ENCODE peak calls at places on chromosome 1, in nine cellular contexts. One of them, this sample, is unnamed.

GRCh38 chr1:161177112-161177935 is at the start of gene B4GALT3:
- DNase-seq in CD4-positive, alpha-beta T cell: peak; percentile 88
- DNase-seq in A549: peak; percentile 81
- DNase-seq in tibial artery: peak; percentile 93
- DNase-seq in SJCRH30: peak; percentile 84
- DNase-seq in GM23248: peak; percentile 90
- DNase-seq in stomach: peak; percentile 92
- DNase-seq in CD8-positive, alpha-beta T cell: peak; percentile 96
- DNase-seq in SK-N-SH: peak; percentile 99
- DNase-seq in this sample: no peak

GRCh38 chr1:180616441-180616840 is 15.4 kb upstream of the XPR1 start:
- DNase-seq in CD4-positive, alpha-beta T cell: no peak
- DNase-seq in A549: no peak
- DNase-seq in tibial artery: no peak
- DNase-seq in SJCRH30: no peak
- DNase-seq in GM23248: peak; percentile 54
- DNase-seq in stomach: no peak
- DNase-seq in CD8-positive, alpha-beta T cell: no peak
- DNase-seq in SK-N-SH: no peak
- DNase-seq in this sample: no peak

GRCh38 chr1:161201828-161202712 is at the start of gene NDUFS2:
- DNase-seq in CD4-positive, alpha-beta T cell: peak; percentile 94
- DNase-seq in A549: peak; percentile 99
- DNase-seq in tibial artery: peak; percentile 99
- DNase-seq in SJCRH30: peak; percentile 97
- DNase-seq in GM23248: peak; percentile 100
- DNase-seq in stomach: peak; percentile 99
- DNase-seq in CD8-positive, alpha-beta T cell: peak; percentile 95
- DNase-seq in SK-N-SH: peak; percentile 85
- DNase-seq in this sample: peak; percentile 95

GRCh38 chr1:37858931-37859506 is 373 bp downstream of the MTF1 start:
- DNase-seq in CD4-positive, alpha-beta T cell: no peak
- DNase-seq in A549: no peak
- DNase-seq in tibial artery: no peak
- DNase-seq in SJCRH30: no peak
- DNase-seq in GM23248: peak; percentile 73
- DNase-seq in stomach: no peak
- DNase-seq in CD8-positive, alpha-beta T cell: peak; percentile 9
- DNase-seq in SK-N-SH: no peak
- DNase-seq in this sample: no peak

GRCh38 chr1:56644941-56645662 is at the start of gene PRKAA2:
- DNase-seq in CD4-positive, alpha-beta T cell: no peak
- DNase-seq in A549: peak; percentile 42
- DNase-seq in tibial artery: peak; percentile 70
- DNase-seq in SJCRH30: no peak
- DNase-seq in GM23248: peak; percentile 69
- DNase-seq in stomach: peak; percentile 48
- DNase-seq in CD8-positive, alpha-beta T cell: no peak
- DNase-seq in SK-N-SH: peak; percentile 91
- DNase-seq in this sample: no peak

GRCh38 chr1:40877681-40878080 is 15.5 kb upstream of the CITED4 start:
- DNase-seq in CD4-positive, alpha-beta T cell: no peak
- DNase-seq in A549: peak; percentile 77
- DNase-seq in tibial artery: peak; percentile 95
- DNase-seq in SJCRH30: peak; percentile 70
- DNase-seq in GM23248: peak; percentile 91
- DNase-seq in stomach: peak; percentile 44
- DNase-seq in CD8-positive, alpha-beta T cell: no peak
- DNase-seq in SK-N-SH: peak; percentile 35
- DNase-seq in this sample: no peak

GRCh38 chr1:3814771-3815561 is 18.7 kb upstream of the LRRC47 start:
- DNase-seq in CD4-positive, alpha-beta T cell: no peak
- DNase-seq in A549: no peak
- DNase-seq in tibial artery: peak; percentile 57
- DNase-seq in SJCRH30: no peak
- DNase-seq in GM23248: no peak
- DNase-seq in stomach: no peak
- DNase-seq in CD8-positive, alpha-beta T cell: no peak
- DNase-seq in SK-N-SH: no peak
- DNase-seq in this sample: no peak

GRCh38 chr1:82503805-82504204 is 703.1 kb downstream of the ADGRL2 start:
- DNase-seq in CD4-positive, alpha-beta T cell: no peak
- DNase-seq in A549: no peak
- DNase-seq in tibial artery: no peak
- DNase-seq in SJCRH30: no peak
- DNase-seq in GM23248: no peak
- DNase-seq in stomach: no peak
- DNase-seq in CD8-positive, alpha-beta T cell: no peak
- DNase-seq in SK-N-SH: no peak
- DNase-seq in this sample: peak; percentile 66

GRCh38 chr1:201149400-201149799 is 4.9 kb downstream of the TMEM9 start:
- DNase-seq in CD4-positive, alpha-beta T cell: no peak
- DNase-seq in A549: peak; percentile 64
- DNase-seq in tibial artery: no peak
- DNase-seq in SJCRH30: no peak
- DNase-seq in GM23248: peak; percentile 57
- DNase-seq in stomach: no peak
- DNase-seq in CD8-positive, alpha-beta T cell: no peak
- DNase-seq in SK-N-SH: peak; percentile 69
- DNase-seq in this sample: no peak

GRCh38 chr1:39701092-39701460 is 9.8 kb upstream of the HPCAL4 start:
- DNase-seq in CD4-positive, alpha-beta T cell: no peak
- DNase-seq in A549: no peak
- DNase-seq in tibial artery: no peak
- DNase-seq in SJCRH30: peak; percentile 17
- DNase-seq in GM23248: peak; percentile 33
- DNase-seq in stomach: peak; percentile 75
- DNase-seq in CD8-positive, alpha-beta T cell: no peak
- DNase-seq in SK-N-SH: no peak
- DNase-seq in this sample: no peak

GRCh38 chr1:179955318-179955638 is 668 bp downstream of the CEP350 start:
- DNase-seq in CD4-positive, alpha-beta T cell: no peak
- DNase-seq in A549: peak; percentile 37
- DNase-seq in tibial artery: no peak
- DNase-seq in SJCRH30: no peak
- DNase-seq in GM23248: no peak
- DNase-seq in stomach: no peak
- DNase-seq in CD8-positive, alpha-beta T cell: no peak
- DNase-seq in SK-N-SH: no peak
- DNase-seq in this sample: no peak

GRCh38 chr1:105872761-105873286 is 1183.7 kb upstream of the PRMT6 start:
- DNase-seq in CD4-positive, alpha-beta T cell: no peak
- DNase-seq in A549: no peak
- DNase-seq in tibial artery: no peak
- DNase-seq in SJCRH30: no peak
- DNase-seq in GM23248: no peak
- DNase-seq in stomach: no peak
- DNase-seq in CD8-positive, alpha-beta T cell: no peak
- DNase-seq in SK-N-SH: no peak
- DNase-seq in this sample: no peak

GRCh38 chr1:53093778-53094532 is 31.9 kb downstream of the PODN start:
- DNase-seq in CD4-positive, alpha-beta T cell: no peak
- DNase-seq in A549: no peak
- DNase-seq in tibial artery: no peak
- DNase-seq in SJCRH30: no peak
- DNase-seq in GM23248: no peak
- DNase-seq in stomach: no peak
- DNase-seq in CD8-positive, alpha-beta T cell: no peak
- DNase-seq in SK-N-SH: no peak
- DNase-seq in this sample: no peak

GRCh38 chr1:93255222-93256079 is 74.9 kb downstream of the CCDC18 start:
- DNase-seq in CD4-positive, alpha-beta T cell: no peak
- DNase-seq in A549: no peak
- DNase-seq in tibial artery: no peak
- DNase-seq in SJCRH30: no peak
- DNase-seq in GM23248: peak; percentile 71
- DNase-seq in stomach: no peak
- DNase-seq in CD8-positive, alpha-beta T cell: no peak
- DNase-seq in SK-N-SH: no peak
- DNase-seq in this sample: no peak

GRCh38 chr1:207058878-207059867 is 6.1 kb downstream of the PFKFB2 start:
- DNase-seq in CD4-positive, alpha-beta T cell: no peak
- DNase-seq in A549: no peak
- DNase-seq in tibial artery: no peak
- DNase-seq in SJCRH30: no peak
- DNase-seq in GM23248: no peak
- DNase-seq in stomach: no peak
- DNase-seq in CD8-positive, alpha-beta T cell: no peak
- DNase-seq in SK-N-SH: peak; percentile 8
- DNase-seq in this sample: no peak

GRCh38 chr1:207059881-207060280 is 6.8 kb downstream of the PFKFB2 start:
- DNase-seq in CD4-positive, alpha-beta T cell: no peak
- DNase-seq in A549: no peak
- DNase-seq in tibial artery: no peak
- DNase-seq in SJCRH30: no peak
- DNase-seq in GM23248: no peak
- DNase-seq in stomach: no peak
- DNase-seq in CD8-positive, alpha-beta T cell: no peak
- DNase-seq in SK-N-SH: no peak
- DNase-seq in this sample: no peak

GRCh38 chr1:207056673-207057072 is 3.6 kb downstream of the PFKFB2 start:
- DNase-seq in CD4-positive, alpha-beta T cell: no peak
- DNase-seq in A549: no peak
- DNase-seq in tibial artery: no peak
- DNase-seq in SJCRH30: no peak
- DNase-seq in GM23248: no peak
- DNase-seq in stomach: peak; percentile 62
- DNase-seq in CD8-positive, alpha-beta T cell: no peak
- DNase-seq in SK-N-SH: no peak
- DNase-seq in this sample: no peak

GRCh38 chr1:207060596-207060995 is 7.5 kb downstream of the PFKFB2 start:
- DNase-seq in CD4-positive, alpha-beta T cell: no peak
- DNase-seq in A549: no peak
- DNase-seq in tibial artery: no peak
- DNase-seq in SJCRH30: no peak
- DNase-seq in GM23248: no peak
- DNase-seq in stomach: no peak
- DNase-seq in CD8-positive, alpha-beta T cell: no peak
- DNase-seq in SK-N-SH: no peak
- DNase-seq in this sample: no peak

GRCh38 chr1:207058252-207058651 is 5.2 kb downstream of the PFKFB2 start:
- DNase-seq in CD4-positive, alpha-beta T cell: no peak
- DNase-seq in A549: no peak
- DNase-seq in tibial artery: no peak
- DNase-seq in SJCRH30: no peak
- DNase-seq in GM23248: no peak
- DNase-seq in stomach: no peak
- DNase-seq in CD8-positive, alpha-beta T cell: no peak
- DNase-seq in SK-N-SH: no peak
- DNase-seq in this sample: no peak
- H3K27ac ChIP-seq in CD4-positive, alpha-beta T cell: no peak overlapping the region
- H3K27ac ChIP-seq in A549: no peak overlapping the region
- H3K27ac ChIP-seq in tibial artery: no peak overlapping the region
- H3K27ac ChIP-seq in SJCRH30: no peak overlapping the region
- H3K27ac ChIP-seq in GM23248: no peak overlapping the region
- H3K27ac ChIP-seq in stomach: peak overlapping the region; percentile 77
- H3K27ac ChIP-seq in CD8-positive, alpha-beta T cell: no peak overlapping the region
- H3K27ac ChIP-seq in SK-N-SH: no peak overlapping the region
- H3K27ac ChIP-seq in this sample: no peak overlapping the region

DNA sequence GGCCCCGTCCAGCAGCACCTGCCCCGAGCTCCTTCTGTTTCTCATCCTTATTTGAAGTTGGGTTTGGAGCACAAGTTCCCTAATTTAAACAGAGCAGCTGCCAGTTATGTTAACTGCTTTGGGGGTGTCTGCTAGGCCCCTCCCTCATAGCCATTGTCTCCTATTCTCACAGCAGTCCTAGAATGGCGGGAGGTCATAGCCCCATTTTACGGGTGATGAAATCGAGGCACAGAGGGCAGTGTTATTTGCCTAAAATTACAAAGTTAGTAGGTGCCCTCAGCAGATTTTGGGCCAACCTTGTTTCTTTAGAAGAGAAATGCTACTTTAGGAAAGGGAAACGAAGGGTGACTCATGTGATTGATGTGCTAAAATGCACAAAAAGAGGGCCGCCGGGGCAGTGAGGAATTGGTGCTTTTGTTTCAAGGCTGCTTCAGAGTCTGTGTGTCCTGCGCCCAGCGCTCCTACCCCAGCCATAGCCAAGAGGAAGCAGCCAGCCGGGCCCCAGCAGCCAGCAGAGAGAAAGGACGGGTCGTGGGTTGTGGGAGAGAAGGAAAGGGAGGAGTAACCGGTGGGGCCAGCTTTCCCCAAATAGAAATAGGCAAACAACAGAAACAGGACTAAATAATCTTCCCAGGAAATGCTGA is 13.0 kb downstream of the VANGL1 start:
- DNase-seq in CD4-positive, alpha-beta T cell: no peak
- DNase-seq in A549: no peak
- DNase-seq in tibial artery: no peak
- DNase-seq in SJCRH30: no peak
- DNase-seq in GM23248: no peak
- DNase-seq in stomach: peak; percentile 71
- DNase-seq in CD8-positive, alpha-beta T cell: no peak
- DNase-seq in SK-N-SH: no peak
- DNase-seq in this sample: no peak
- H3K27ac ChIP-seq in CD4-positive, alpha-beta T cell: no peak overlapping the region
- H3K27ac ChIP-seq in A549: no peak overlapping the region
- H3K27ac ChIP-seq in tibial artery: peak overlapping the region; percentile 33
- H3K27ac ChIP-seq in SJCRH30: no peak overlapping the region
- H3K27ac ChIP-seq in GM23248: no peak overlapping the region
- H3K27ac ChIP-seq in stomach: peak overlapping the region; percentile 15
- H3K27ac ChIP-seq in CD8-positive, alpha-beta T cell: no peak overlapping the region
- H3K27ac ChIP-seq in SK-N-SH: peak overlapping the region; percentile 6
- H3K27ac ChIP-seq in this sample: no peak overlapping the region

DNA sequence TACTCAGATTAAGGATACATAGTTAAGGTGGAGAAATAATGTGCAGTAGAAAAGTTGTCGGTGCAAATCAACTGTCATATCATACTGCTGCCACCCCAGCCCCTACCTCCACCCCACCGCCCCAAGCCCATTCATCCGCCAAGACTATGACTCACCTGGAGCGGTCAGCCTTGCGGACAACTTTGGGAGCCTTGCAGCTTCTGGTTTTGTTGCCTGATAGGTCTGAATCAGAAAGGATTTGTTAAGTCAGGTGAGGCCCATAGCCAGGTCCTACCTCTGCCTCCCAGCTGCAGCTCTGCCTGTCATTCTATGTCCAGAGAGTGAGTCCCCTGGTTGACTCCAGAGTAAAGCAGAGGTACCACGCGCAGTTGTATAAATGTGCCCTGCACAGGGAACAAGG is 12.6 kb downstream of the C1orf162 start:
- DNase-seq in CD4-positive, alpha-beta T cell: no peak
- DNase-seq in A549: no peak
- DNase-seq in tibial artery: no peak
- DNase-seq in SJCRH30: no peak
- DNase-seq in GM23248: no peak
- DNase-seq in stomach: no peak
- DNase-seq in CD8-positive, alpha-beta T cell: no peak
- DNase-seq in SK-N-SH: no peak
- DNase-seq in this sample: no peak
- H3K27ac ChIP-seq in CD4-positive, alpha-beta T cell: no peak overlapping the region
- H3K27ac ChIP-seq in A549: no peak overlapping the region
- H3K27ac ChIP-seq in tibial artery: no peak overlapping the region
- H3K27ac ChIP-seq in SJCRH30: no peak overlapping the region
- H3K27ac ChIP-seq in GM23248: no peak overlapping the region
- H3K27ac ChIP-seq in stomach: no peak overlapping the region
- H3K27ac ChIP-seq in CD8-positive, alpha-beta T cell: no peak overlapping the region
- H3K27ac ChIP-seq in SK-N-SH: no peak overlapping the region
- H3K27ac ChIP-seq in this sample: no peak overlapping the region

DNA sequence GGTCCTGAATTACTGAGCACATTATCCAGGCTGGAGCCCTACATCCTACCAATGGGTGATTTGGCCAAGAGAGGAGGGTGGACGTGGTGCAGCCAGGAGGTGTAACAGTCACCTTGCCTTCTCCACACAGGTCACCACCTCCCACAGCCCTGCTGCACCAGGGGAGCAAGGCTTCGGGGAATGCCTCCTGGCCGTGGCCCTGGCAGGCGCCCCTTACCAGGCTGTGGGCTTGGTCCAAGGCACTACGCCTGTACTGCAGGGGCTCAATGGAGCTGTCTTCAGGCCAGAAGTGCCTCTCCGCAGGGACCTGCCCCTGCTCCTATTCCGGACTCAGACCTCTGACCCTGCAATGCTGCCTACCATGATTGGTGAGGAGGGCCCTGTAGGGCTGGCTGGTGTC is 26.0 kb downstream of the HMGCS2 start:
- DNase-seq in CD4-positive, alpha-beta T cell: no peak
- DNase-seq in A549: no peak
- DNase-seq in tibial artery: no peak
- DNase-seq in SJCRH30: no peak
- DNase-seq in GM23248: no peak
- DNase-seq in stomach: no peak
- DNase-seq in CD8-positive, alpha-beta T cell: no peak
- DNase-seq in SK-N-SH: no peak
- DNase-seq in this sample: no peak
- H3K27ac ChIP-seq in CD4-positive, alpha-beta T cell: no peak overlapping the region
- H3K27ac ChIP-seq in A549: no peak overlapping the region
- H3K27ac ChIP-seq in tibial artery: peak overlapping the region; percentile 69
- H3K27ac ChIP-seq in SJCRH30: no peak overlapping the region
- H3K27ac ChIP-seq in GM23248: no peak overlapping the region
- H3K27ac ChIP-seq in stomach: peak overlapping the region; percentile 18
- H3K27ac ChIP-seq in CD8-positive, alpha-beta T cell: no peak overlapping the region
- H3K27ac ChIP-seq in SK-N-SH: no peak overlapping the region
- H3K27ac ChIP-seq in this sample: no peak overlapping the region

This sample was measured in SK-N-MC.